ENCODE peak calls at places on chromosome 19, in four cellular contexts. C is H1, U is K562, L is GM12878. V is an unnamed sample.

GRCh38 chr19:17370026-17370587 is 7.0 kb downstream of the PLVAP start:
- DNase-seq in C (no peak), L (peak; percentile 94), U (peak; percentile 1), V (no peak)

GRCh38 chr19:12649941-12650340 is 16.6 kb downstream of the MAN2B1 start:
- DNase-seq in C (no peak), U (no peak), L (no peak), V (no peak)

GRCh38 chr19:30084390-30084819 is 142.4 kb downstream of the URI1 start:
- DNase-seq in C (no peak), U (no peak), L (no peak), V (no peak)

GRCh38 chr19:52789440-52789839 is 2.8 kb upstream of the ZNF600 start:
- DNase-seq in U (no peak), L (no peak), C (no peak), V (no peak)

GRCh38 chr19:28168557-28168956 is 1044.4 kb downstream of the UQCRFS1 start:
- DNase-seq in C (peak; percentile 36), L (no peak), U (no peak), V (no peak)

GRCh38 chr19:11453468-11454341 is 18.3 kb downstream of the PRKCSH start:
- DNase-seq in U (peak; percentile 73), L (no peak), C (no peak), V (no peak)

GRCh38 chr19:51799311-51799997 is 4.5 kb downstream of the FPR3 start:
- DNase-seq in C (no peak), L (no peak), U (peak; percentile 69), V (no peak)

GRCh38 chr19:30649934-30650614 is 277.9 kb downstream of the ZNF536 start:
- DNase-seq in L (peak; percentile 24), U (peak; percentile 50), C (no peak), V (peak; percentile 46)

GRCh38 chr19:13817615-13818371 is 22.6 kb downstream of the ZSWIM4 start:
- DNase-seq in C (peak; percentile 98), U (peak; percentile 85), L (no peak), V (no peak)

GRCh38 chr19:50315773-50316448 is 13.3 kb downstream of the KCNC3 start:
- DNase-seq in U (peak; percentile 64), L (no peak), C (no peak), V (no peak)

GRCh38 chr19:35322014-35322413 is 7.0 kb upstream of the CD22 start:
- DNase-seq in C (no peak), U (no peak), L (no peak), V (no peak)

GRCh38 chr19:13843104-13843921 is 33.6 kb upstream of the NANOS3 start:
- DNase-seq in L (no peak), U (no peak), C (no peak), V (no peak)

GRCh38 chr19:9644472-9644871 is 23.4 kb upstream of the ZNF561 start:
- DNase-seq in L (no peak), U (no peak), C (no peak), V (no peak)

GRCh38 chr19:49333426-49334288 is 1.5 kb upstream of the CD37 start:
- DNase-seq in U (no peak), C (no peak), L (peak; percentile 84), V (no peak)

GRCh38 chr19:28913626-28914025 is 299.3 kb downstream of the UQCRFS1 start:
- DNase-seq in U (no peak), C (no peak), L (no peak), V (no peak)

GRCh38 chr19:2333807-2334211 is 5.3 kb downstream of the SPPL2B start:
- DNase-seq in U (no peak), C (no peak), L (no peak), V (no peak)

GRCh38 chr19:2561895-2562294 is 86.0 kb downstream of the GADD45B start:
- DNase-seq in U (no peak), C (no peak), L (peak; percentile 92), V (no peak)

GRCh38 chr19:28519950-28520861 is 692.7 kb downstream of the UQCRFS1 start:
- DNase-seq in L (no peak), U (no peak), C (no peak), V (no peak)

GRCh38 chr19:50817941-50818858 is 5.4 kb downstream of the KLK1 start:
- DNase-seq in U (peak; percentile 97), L (peak; percentile 63), C (peak; percentile 65), V (peak; percentile 48)

GRCh38 chr19:38830039-38830733 is 1.4 kb downstream of the ECH1 start:
- DNase-seq in U (no peak), C (no peak), L (no peak), V (no peak)

GRCh38 chr19:49638360-49638759 is 1.6 kb downstream of the RRAS start:
- DNase-seq in L (no peak), C (no peak), U (no peak), V (no peak)

GRCh38 chr19:28519218-28519779 is 693.7 kb downstream of the UQCRFS1 start:
- DNase-seq in C (no peak), L (no peak), U (no peak), V (no peak)

GRCh38 chr19:40192758-40193586 is 1.7 kb downstream of the MAP3K10 start:
- DNase-seq in C (no peak), U (no peak), L (no peak), V (no peak)

GRCh38 chr19:33580026-33580644 is 41.6 kb upstream of the CHST8 start:
- DNase-seq in L (no peak), C (no peak), U (no peak), V (no peak)

GRCh38 chr19:14467816-14468215 is 7.3 kb downstream of the PTGER1 start:
- DNase-seq in L (no peak), C (no peak), U (peak; percentile 66), V (no peak)

GRCh38 chr19:9808855-9809646 is 9.8 kb downstream of the FBXL12 start:
- DNase-seq in C (no peak), L (no peak), U (no peak), V (no peak)

GRCh38 chr19:34512254-34512796 is 30.8 kb downstream of the WTIP start:
- DNase-seq in C (no peak), U (no peak), L (no peak), V (no peak)

GRCh38 chr19:28170066-28170465 is 1042.9 kb downstream of the UQCRFS1 start:
- DNase-seq in U (no peak), C (no peak), L (no peak), V (no peak)

GRCh38 chr19:53813996-53814395 is 10.1 kb downstream of the NLRP12 start:
- DNase-seq in C (no peak), L (no peak), U (no peak), V (no peak)

GRCh38 chr19:41695745-41696144 is 7.7 kb upstream of the CEACAM7 start:
- DNase-seq in C (no peak), U (no peak), L (no peak), V (no peak)

GRCh38 chr19:38388310-38389100 is at the start of gene SPRED3:
- DNase-seq in U (no peak), C (no peak), L (no peak), V (no peak)

GRCh38 chr19:52898101-52898500 is 666 bp upstream of the ZNF320 start:
- DNase-seq in C (no peak), U (no peak), L (no peak), V (no peak)

GRCh38 chr19:30743702-30744101 is 371.5 kb downstream of the ZNF536 start:
- DNase-seq in C (no peak), U (no peak), L (no peak), V (no peak)

GRCh38 chr19:5491565-5491964 is 36.3 kb downstream of the ZNRF4 start:
- DNase-seq in L (no peak), C (no peak), U (no peak), V (no peak)

GRCh38 chr19:5485286-5485636 is 30.0 kb downstream of the ZNRF4 start:
- DNase-seq in C (no peak), U (no peak), L (no peak), V (no peak)

GRCh38 chr19:5484398-5485285 is 29.4 kb downstream of the ZNRF4 start:
- DNase-seq in C (no peak), U (no peak), L (no peak), V (no peak)

GRCh38 chr19:5489511-5489910 is 34.3 kb downstream of the ZNRF4 start:
- DNase-seq in U (no peak), C (no peak), L (no peak), V (no peak)

DNA sequence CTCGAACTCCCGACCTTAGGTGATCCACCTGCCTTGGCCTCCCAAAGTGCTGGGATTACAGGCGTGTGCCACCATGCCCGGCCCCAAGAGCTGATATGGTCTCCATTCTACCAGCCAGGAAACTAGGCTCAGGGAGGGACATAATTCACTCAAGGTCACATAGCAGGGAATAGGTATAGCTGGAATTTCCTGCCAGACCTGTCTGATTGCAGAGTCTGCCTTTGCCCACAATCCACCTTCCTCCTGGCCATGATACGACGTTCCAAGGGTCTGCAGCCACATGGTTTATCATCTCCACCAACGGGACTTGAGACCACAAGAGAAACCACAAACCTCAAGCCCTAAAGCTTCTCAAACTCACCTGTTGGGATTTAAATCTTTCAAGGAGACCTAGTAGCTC is 32.0 kb downstream of the ZNRF4 start:
- DNase-seq in C (no peak), U (no peak), L (no peak), V (no peak)
- TF ChIP-seq EGR1 in C (no peak), U (no peak), L (no peak), V (no peak)

GRCh38 chr19:15934332-15935078 is at the start of gene CYP4F11:
- DNase-seq in C (no peak), U (no peak), L (no peak), V (peak; percentile 75)
- TF ChIP-seq EGR1 in C (no peak), U (no peak), L (no peak), V (no peak)

DNA sequence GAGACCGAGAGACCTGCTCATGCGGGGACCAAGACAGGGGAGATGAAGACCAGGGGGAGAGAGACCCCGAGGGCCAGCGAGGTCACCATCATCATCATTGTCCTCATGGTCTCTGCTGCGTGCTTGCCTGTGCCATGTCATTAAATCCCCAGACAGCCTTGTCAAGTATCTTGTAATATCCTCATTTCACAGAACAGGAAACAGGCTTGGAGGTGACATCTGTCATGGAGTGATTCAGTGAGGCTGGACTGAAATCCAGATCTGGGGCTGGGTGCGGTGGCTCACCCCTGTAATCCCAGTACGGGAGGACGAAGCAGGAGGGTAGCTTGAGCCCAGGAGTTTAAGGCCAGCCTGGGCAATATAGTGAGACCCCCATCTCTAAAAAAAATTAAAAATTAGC is 5.9 kb upstream of the NANOS2 start:
- DNase-seq in U (no peak), L (no peak), C (no peak), V (no peak)
- TF ChIP-seq EGR1 in U (no peak), L (no peak), C (no peak), V (no peak)

DNA sequence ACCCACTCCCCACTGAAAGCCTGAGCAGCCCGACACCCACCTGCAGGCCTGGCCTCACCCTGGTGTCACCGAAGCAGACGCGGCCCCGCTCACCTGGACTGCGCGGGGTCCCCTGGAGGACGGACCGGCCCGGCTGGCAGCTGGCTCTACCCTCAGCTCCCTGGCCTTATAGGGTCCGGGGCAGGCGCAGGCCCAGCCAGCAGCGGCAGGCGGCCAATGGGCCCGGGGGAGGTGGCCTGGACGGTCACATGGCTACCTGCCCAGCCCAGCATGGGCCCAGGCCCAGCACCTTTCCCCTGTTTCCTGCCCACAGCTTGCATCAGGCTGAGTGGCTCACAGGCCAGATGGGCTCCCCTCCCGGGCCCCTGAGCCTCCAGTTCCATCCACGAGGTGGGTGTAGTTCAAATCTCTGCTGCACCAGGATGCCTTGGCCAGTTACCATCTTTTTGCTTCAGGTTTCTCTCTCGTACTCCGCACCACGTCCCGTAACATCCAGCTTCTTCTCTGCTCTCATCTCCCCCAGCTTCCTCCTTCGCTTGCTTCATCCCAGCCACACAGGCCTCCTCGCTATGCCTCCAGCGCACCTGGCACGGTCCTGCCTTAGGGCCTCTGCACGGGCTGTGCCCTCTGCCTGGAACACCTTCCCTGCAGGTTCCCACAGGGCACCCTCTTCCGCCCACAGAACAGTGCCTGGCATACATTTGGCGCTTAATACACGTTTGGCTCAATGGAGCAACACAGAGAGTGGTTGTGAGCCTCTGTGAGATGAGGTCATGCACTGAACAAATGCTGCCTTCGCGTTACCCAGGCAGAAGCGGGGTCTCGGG is at the start of gene PLIN4:
- DNase-seq in C (no peak), L (no peak), U (no peak), V (no peak)
- TF ChIP-seq EGR1 in C (no peak), L (no peak), U (no peak), V (no peak)

V was measured in HCT116.